ENCODE peak calls at places on chromosomes 4 and X, in four cellular contexts. L is ovary, R is upper lobe of left lung, V is psoas muscle. C is an unnamed sample. For H3K9me3 and H3K27me3, the result is how much of the 10 kb centered on the place peaks cover.

GRCh38 chrX:150482537-150483217 is 85.7 kb upstream of the MTM1 start:
- DNase-seq in L (no peak), V (no peak), R (no peak), C (no peak)

GRCh38 chr4:7917669-7918068 is 22.0 kb downstream of the AFAP1 start:
- DNase-seq in R (no peak), V (no peak), L (no peak), C (no peak)

GRCh38 chr4:81198151-81198550 is 16.9 kb downstream of the PRKG2 start:
- DNase-seq in V (no peak), L (no peak), R (peak), C (no peak)

GRCh38 chr4:136742330-136742729 is 790.0 kb downstream of the PCDH18 start:
- DNase-seq in R (no peak), L (no peak), V (no peak), C (no peak)

GRCh38 chr4:79413486-79413885 is 5.5 kb upstream of the GK2 start:
- DNase-seq in L (no peak), R (no peak), V (no peak), C (no peak)

GRCh38 chrX:28843817-28844216 is 256.6 kb downstream of the IL1RAPL1 start:
- DNase-seq in V (no peak), L (no peak), R (no peak), C (no peak)

GRCh38 chrX:132602701-132603100 is 113.9 kb upstream of the MBNL3 start:
- DNase-seq in R (no peak), V (no peak), L (no peak), C (no peak)

GRCh38 chr4:119692001-119692400 is 63.4 kb upstream of the PDE5A start:
- DNase-seq in L (no peak), V (no peak), R (no peak), C (no peak)

GRCh38 chrX:66919280-66919832 is 280.5 kb upstream of the EDA2R start:
- DNase-seq in V (no peak), R (no peak), L (no peak), C (no peak)

GRCh38 chr4:6568689-6569332 is 6.2 kb upstream of the MAN2B2 start:
- DNase-seq in V (no peak), R (no peak), L (no peak), C (no peak)

GRCh38 chr4:153555730-153556440 is 89.7 kb downstream of the TMEM131L start:
- DNase-seq in R (no peak), V (peak), L (peak), C (peak)

GRCh38 chr4:14841801-14842748 is 160.2 kb upstream of the CPEB2 start:
- DNase-seq in L (no peak), R (peak), V (peak), C (peak)

GRCh38 chr4:29805245-29805644 is 914.9 kb upstream of the PCDH7 start:
- DNase-seq in V (no peak), L (no peak), R (no peak), C (no peak)

GRCh38 chr4:107885865-107886264 is 45.5 kb upstream of the CYP2U1 start:
- DNase-seq in R (no peak), L (no peak), V (no peak), C (no peak)

GRCh38 chr4:51853027-51853682 is 10.2 kb downstream of the DCUN1D4 start:
- DNase-seq in V (no peak), L (no peak), R (no peak), C (peak)

GRCh38 chrX:31251336-31251735 is 179.5 kb upstream of the FTHL17 start:
- DNase-seq in R (no peak), L (no peak), V (no peak), C (no peak)

GRCh38 chr4:146450524-146450923 is 71.2 kb downstream of the SLC10A7 start:
- DNase-seq in L (no peak), V (no peak), R (no peak), C (no peak)

GRCh38 chrX:85303544-85303943 is 59.8 kb downstream of the ZNF711 start:
- DNase-seq in L (no peak), V (no peak), R (no peak), C (no peak)

GRCh38 chr4:156362581-156362980 is 408.9 kb upstream of the CTSO start:
- DNase-seq in L (no peak), V (no peak), R (no peak), C (no peak)

GRCh38 chr4:792729-793108 is 33.2 kb downstream of the CPLX1 start:
- DNase-seq in L (no peak), V (no peak), R (no peak), C (no peak)

GRCh38 chrX:68794486-68794885 is 34.3 kb upstream of the EFNB1 start:
- DNase-seq in R (no peak), V (no peak), L (no peak), C (no peak)

GRCh38 chr4:118417325-118417724 is 64.5 kb upstream of the PRSS12 start:
- DNase-seq in R (no peak), L (no peak), V (no peak), C (no peak)

GRCh38 chr4:182939680-182940079 is 22.5 kb upstream of the DCTD start:
- DNase-seq in L (no peak), V (no peak), R (no peak), C (no peak)

GRCh38 chrX:49002091-49002935 is at the start of gene GRIPAP1:
- DNase-seq in R (peak), V (peak), L (peak), C (peak)

DNA sequence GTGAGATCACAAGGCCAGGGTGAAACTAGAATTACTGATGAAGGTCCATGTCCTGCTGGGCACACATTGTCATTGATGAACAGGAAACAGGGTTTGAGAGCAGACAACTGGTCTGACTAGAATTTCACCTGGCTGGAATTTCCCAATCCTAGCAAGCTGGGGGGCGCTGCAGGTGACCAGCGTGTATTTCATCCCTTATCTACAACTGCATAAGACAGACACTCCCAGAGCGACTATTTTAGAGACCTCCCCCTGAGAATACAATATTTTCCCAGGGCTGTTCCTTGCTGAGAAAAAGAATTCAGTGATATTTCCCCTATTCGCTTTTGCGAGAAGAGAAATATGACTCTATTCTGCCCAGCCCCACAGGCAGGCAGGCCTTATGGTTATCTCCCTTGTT is 432.6 kb upstream of the GALNT7 start:
- DNase-seq in R (no peak), V (no peak), L (no peak), C (no peak)
- H3K9me3 ChIP-seq in R (under half), V (under half), L (under half), C (under half)

GRCh38 chrX:51874123-51874522 is 19.3 kb upstream of the MAGED1 start:
- DNase-seq in R (no peak), V (no peak), L (no peak), C (no peak)
- H3K27me3 ChIP-seq in R (under half), V (under half), L (under half), C (under half)

GRCh38 chrX:4484266-4484665 is 770.8 kb upstream of the PRKX start:
- DNase-seq in V (no peak), L (no peak), R (no peak), C (no peak)

DNA sequence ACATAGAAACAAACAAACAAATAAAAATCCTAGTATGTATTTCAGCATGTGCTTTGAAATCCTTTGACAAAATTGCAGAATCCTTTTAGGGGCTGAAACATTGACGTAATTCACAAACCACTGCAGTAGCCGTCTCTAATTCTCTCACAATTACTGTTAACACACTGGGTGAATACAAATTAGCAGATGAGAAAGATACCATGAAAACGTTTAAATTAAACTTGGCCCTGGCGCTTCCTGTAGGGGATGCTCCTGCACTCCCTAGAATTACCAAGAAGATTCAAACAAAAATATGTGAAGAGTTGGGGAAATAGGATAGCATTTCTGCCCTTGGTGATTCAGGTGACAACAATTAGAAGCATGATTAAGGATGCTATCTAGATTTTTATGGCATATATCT is 772.5 kb upstream of the PRKX start:
- DNase-seq in V (no peak), L (no peak), R (no peak), C (no peak)
- H3K9me3 ChIP-seq in V (under half), L (under half), R (under half), C (under half)

GRCh38 chrX:110836982-110837381 is 41.4 kb upstream of the CHRDL1 start:
- DNase-seq in R (no peak), V (no peak), L (no peak), C (no peak)
- H3K27me3 ChIP-seq in R (under half), V (under half), L (under half), C (under half)

GRCh38 chrX:155441097-155441496 is 17.3 kb downstream of the F8A3 start:
- DNase-seq in R (no peak), V (no peak), L (no peak), C (no peak)
- H3K9me3 ChIP-seq in R (under half), V (under half), L (under half), C (under half)

GRCh38 chr4:27057662-27058061 is 197.0 kb downstream of the STIM2 start:
- DNase-seq in R (no peak), V (no peak), L (no peak), C (no peak)
- H3K27me3 ChIP-seq in R (under half), V (under half), L (under half), C (under half)

GRCh38 chrX:153102436-153102835 is 30.2 kb downstream of the PNMA6A start:
- DNase-seq in V (no peak), L (no peak), R (no peak), C (no peak)
- H3K9me3 ChIP-seq in V (under half), L (under half), R (under half), C (under half)